ENCODE peak calls at places on chromosomes 3 and 15, in six cellular contexts. C is right lobe of liver, U is HuH-7.5, P is GM12865, Y is heart left ventricle, F is A549. I is an unnamed sample.
A peak's percentile ranks its signal among the peaks of the same experiment; 100 is the strongest.

GRCh38 chr15:41568350-41569017 is 9.5 kb downstream of the TYRO3 start:
- DNase-seq in C (peak; percentile 53), U (peak; percentile 69), Y (no peak), F (peak; percentile 20), P (no peak), I (no peak)

GRCh38 chr3:64650710-64651109 is 37.1 kb downstream of the ADAMTS9 start:
- DNase-seq in P (no peak), F (no peak), C (no peak), U (no peak), Y (no peak), I (no peak)

GRCh38 chr15:35698331-35698730 is 152.4 kb upstream of the DPH6 start:
- DNase-seq in C (no peak), F (no peak), Y (no peak), U (no peak), P (no peak), I (no peak)

GRCh38 chr15:25250906-25251622 is 187.8 kb downstream of the UBE3A start:
- DNase-seq in Y (peak; percentile 52), C (no peak), P (no peak), F (no peak), U (no peak), I (no peak)

GRCh38 chr3:33063651-33064051 is 33.3 kb downstream of the GLB1 start:
- DNase-seq in Y (no peak), U (no peak), P (peak; percentile 64), F (no peak), C (no peak), I (peak; percentile 35)

GRCh38 chr3:194757629-194758028 is 71.9 kb downstream of the FAM43A start:
- DNase-seq in U (no peak), F (no peak), P (no peak), Y (no peak), C (no peak), I (no peak)

GRCh38 chr15:98174286-98174685 is 213.8 kb downstream of the ARRDC4 start:
- DNase-seq in U (no peak), C (no peak), F (peak; percentile 9), Y (no peak), P (no peak), I (no peak)

GRCh38 chr3:61858054-61858453 is 296.7 kb downstream of the PTPRG start:
- DNase-seq in Y (no peak), C (no peak), F (no peak), U (no peak), P (no peak), I (no peak)

GRCh38 chr3:11367116-11367781 is 95.1 kb downstream of the ATG7 start:
- DNase-seq in U (no peak), F (peak; percentile 9), Y (no peak), P (no peak), C (no peak), I (no peak)

GRCh38 chr15:51757463-51757862 is 6.1 kb downstream of the TMOD2 start:
- DNase-seq in F (no peak), Y (no peak), C (no peak), P (no peak), U (no peak), I (no peak)

GRCh38 chr3:137039570-137039969 is 81.8 kb downstream of the IL20RB start:
- DNase-seq in F (no peak), P (no peak), U (no peak), C (no peak), Y (no peak), I (no peak)

GRCh38 chr15:84795186-84795585 is 22.0 kb upstream of the ALPK3 start:
- DNase-seq in F (no peak), U (no peak), P (no peak), Y (no peak), C (no peak), I (no peak)

GRCh38 chr3:184658223-184658860 is 53.5 kb downstream of the MAGEF1 start:
- DNase-seq in U (no peak), Y (peak; percentile 74), F (no peak), C (no peak), P (no peak), I (no peak)

GRCh38 chr3:45774581-45775505 is 21.5 kb downstream of the SLC6A20 start:
- DNase-seq in U (no peak), Y (no peak), C (no peak), P (no peak), F (no peak), I (no peak)

GRCh38 chr3:38067508-38068233 is 28.7 kb downstream of the DLEC1 start:
- DNase-seq in F (no peak), P (no peak), C (no peak), Y (no peak), U (no peak), I (no peak)

GRCh38 chr15:38128389-38128788 is 124.2 kb upstream of the SPRED1 start:
- DNase-seq in F (no peak), U (no peak), Y (no peak), P (no peak), C (no peak), I (no peak)

GRCh38 chr15:31034152-31034551 is 42.7 kb upstream of the MTMR10 start:
- DNase-seq in P (no peak), C (no peak), Y (no peak), U (no peak), F (no peak), I (no peak)